ENCODE peak calls at places on chromosomes 3 and 15, in nine cellular contexts. K is GM23248; Y is lung; L is right cardiac atrium; Q is upper lobe of left lung; P is CD8-positive, alpha-beta T cell; U is stomach; H is PC-9; B is spleen. M is an unnamed sample. For H3K9me3 and H3K4me1, the result is how much of the 10 kb centered on the place peaks cover.

GRCh38 chr15:50017522-50017921 is 101.5 kb downstream of the ATP8B4 start:
- DNase-seq in Q (no peak), U (no peak), P (no peak), H (no peak), L (no peak), B (no peak), K (peak), Y (no peak), M (no peak)

GRCh38 chr3:188170461-188171459 is 16.8 kb downstream of the LPP start:
- DNase-seq in P (peak), Y (no peak), H (no peak), L (no peak), B (no peak), Q (no peak), U (no peak), K (no peak), M (no peak)

GRCh38 chr3:123286308-123287023 is 84.7 kb downstream of the SEC22A start:
- DNase-seq in U (no peak), H (peak), K (peak), P (peak), Y (peak), B (no peak), Q (no peak), L (no peak), M (peak)

GRCh38 chr3:5580821-5581220 is 393.3 kb downstream of the EDEM1 start:
- DNase-seq in Y (no peak), P (no peak), Q (no peak), K (no peak), L (no peak), H (no peak), U (no peak), B (no peak), M (no peak)

GRCh38 chr3:25783661-25784512 is 644 bp upstream of the NGLY1 start:
- DNase-seq in K (peak), U (peak), Y (peak), Q (peak), B (peak), L (peak), H (peak), P (no peak), M (peak)

GRCh38 chr15:97200161-97200560 is 760.3 kb upstream of the ARRDC4 start:
- DNase-seq in P (no peak), B (no peak), U (no peak), L (no peak), K (no peak), Q (no peak), Y (no peak), H (no peak), M (no peak)

GRCh38 chr3:106534206-106534605 is 665.4 kb upstream of the CBLB start:
- DNase-seq in L (peak), Y (no peak), B (peak), P (peak), K (peak), U (no peak), H (peak), Q (peak), M (no peak)

GRCh38 chr3:190116551-190117067 is 4.1 kb downstream of the P3H2 start:
- DNase-seq in B (no peak), P (no peak), Q (no peak), H (peak), L (no peak), K (peak), U (no peak), Y (no peak), M (no peak)

GRCh38 chr3:103437850-103438249 is 1003.0 kb downstream of the ZPLD1 start:
- DNase-seq in K (no peak), Y (no peak), B (no peak), Q (no peak), U (no peak), P (no peak), H (no peak), L (no peak), M (no peak)

GRCh38 chr3:130968231-130968630 is 58.4 kb downstream of the ASTE1 start:
- DNase-seq in B (no peak), H (no peak), Q (no peak), K (no peak), U (no peak), P (no peak), Y (no peak), L (no peak), M (no peak)

GRCh38 chr3:112486811-112487505 is 12.3 kb downstream of the BTLA start:
- DNase-seq in B (no peak), L (no peak), K (no peak), Q (no peak), P (no peak), Y (no peak), U (no peak), H (no peak), M (no peak)

GRCh38 chr3:160232014-160232413 is 6.8 kb downstream of the C3orf80 start:
- DNase-seq in B (no peak), K (no peak), Q (no peak), H (no peak), Y (no peak), L (no peak), P (no peak), U (no peak), M (no peak)

GRCh38 chr3:115660646-115661442 is 37.5 kb downstream of the GAP43 start:
- DNase-seq in Q (no peak), U (no peak), P (no peak), H (no peak), L (peak), K (no peak), B (no peak), Y (no peak), M (no peak)

GRCh38 chr3:54046677-54047214 is 75.6 kb upstream of the CACNA2D3 start:
- DNase-seq in Q (no peak), U (peak), H (no peak), P (no peak), B (no peak), K (peak), L (peak), Y (no peak), M (no peak)

GRCh38 chr3:57112206-57112605 is 51.7 kb downstream of the SPATA12 start:
- DNase-seq in H (no peak), Y (no peak), L (no peak), B (no peak), P (no peak), U (no peak), Q (no peak), K (no peak), M (peak)

GRCh38 chr3:99578339-99578970 is 59.9 kb upstream of the COL8A1 start:
- DNase-seq in B (no peak), H (no peak), U (no peak), K (no peak), Q (no peak), L (no peak), P (no peak), Y (no peak), M (no peak)

GRCh38 chr15:33074942-33075341 is 119.6 kb downstream of the FMN1 start:
- DNase-seq in Q (no peak), Y (no peak), L (no peak), H (no peak), U (no peak), P (no peak), K (peak), B (no peak), M (no peak)

GRCh38 chr3:114597012-114597411 is 303.2 kb downstream of the TIGIT start:
- DNase-seq in Y (no peak), H (no peak), L (no peak), U (no peak), P (no peak), Q (no peak), B (no peak), K (peak), M (no peak)

GRCh38 chr3:152121292-152121654 is 147.5 kb upstream of the MBNL1 start:
- DNase-seq in Y (no peak), L (no peak), B (no peak), P (no peak), K (peak), Q (no peak), H (no peak), U (no peak), M (no peak)

DNA sequence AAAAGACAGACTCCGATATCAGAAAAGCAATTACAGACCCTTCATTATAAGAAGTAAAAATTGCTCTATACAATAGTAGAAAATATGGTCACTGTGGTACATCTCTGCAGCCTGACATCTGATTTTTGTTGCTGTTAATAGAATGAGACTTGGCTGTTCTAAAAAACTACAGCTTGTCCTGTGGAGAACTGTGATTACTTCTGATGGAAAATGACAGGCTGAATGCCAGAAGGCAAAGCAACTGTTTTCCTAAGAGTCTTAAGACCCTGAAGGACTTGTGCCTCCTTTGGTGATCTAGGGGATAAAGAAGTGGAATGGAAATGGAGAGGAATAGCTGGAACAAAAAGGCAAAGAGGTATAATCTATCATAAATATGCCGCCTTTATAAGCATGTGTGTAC is 314.9 kb downstream of the BCHE start:
- DNase-seq in K (no peak), Q (no peak), H (no peak), B (no peak), P (no peak), L (no peak), Y (no peak), U (no peak), M (no peak)
- H3K9me3 ChIP-seq in K (under half), Q (under half), H (under half), B (under half), P (under half), L (under half), Y (under half), U (under half), M (under half)

DNA sequence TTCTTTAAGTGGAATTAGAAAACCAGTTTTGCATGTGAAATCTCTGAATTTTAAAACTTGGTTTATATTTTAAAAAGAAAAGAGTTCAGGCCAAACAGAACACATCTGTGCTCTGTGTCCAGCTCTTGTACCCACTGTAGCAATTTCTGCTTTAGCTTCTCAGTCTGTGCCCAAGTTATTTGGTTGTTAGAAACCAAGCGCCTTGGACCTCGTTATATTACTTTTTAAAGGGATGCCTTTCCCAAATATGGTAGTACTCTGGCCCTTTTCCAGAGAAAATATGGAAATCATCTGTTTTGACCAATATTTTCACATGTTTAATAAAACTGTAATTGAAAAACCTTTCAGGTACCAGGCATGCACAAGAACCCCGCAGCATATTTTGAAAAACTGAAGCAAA is 27.3 kb downstream of the TGFBR2 start:
- DNase-seq in Y (no peak), K (no peak), B (no peak), P (no peak), Q (no peak), L (no peak), U (no peak), H (no peak), M (no peak)
- H3K4me1 ChIP-seq in Y (half or more), K (under half), B (half or more), P (half or more), Q (half or more), L (under half), U (under half), H (under half), M (under half)

GRCh38 chr3:1852950-1853349 is 245.7 kb upstream of the CNTN4 start:
- DNase-seq in K (no peak), B (no peak), L (no peak), P (no peak), Y (no peak), Q (no peak), H (no peak), U (no peak), M (no peak)
- H3K9me3 ChIP-seq in K (under half), B (under half), L (under half), P (under half), Y (under half), Q (under half), H (under half), U (under half), M (under half)

DNA sequence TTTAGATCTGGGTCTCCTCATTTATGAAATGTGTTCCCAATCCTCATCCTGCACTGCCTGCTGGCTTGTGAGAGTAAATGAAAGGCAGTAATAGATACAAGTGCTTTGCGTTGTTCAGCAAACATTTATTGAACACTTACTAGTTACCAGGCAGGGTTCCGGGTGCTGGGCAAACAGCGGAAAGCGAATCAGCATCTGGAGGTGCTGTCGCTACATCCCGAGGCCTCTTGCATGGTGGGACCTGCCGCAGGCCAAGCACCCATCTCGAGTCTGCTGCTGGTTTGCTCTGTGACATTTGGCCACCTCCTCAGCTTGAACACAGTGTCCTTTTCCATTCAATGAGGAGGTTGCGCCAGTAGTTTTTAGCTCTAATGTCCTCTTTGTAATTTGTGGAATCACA is 24.8 kb downstream of the TRAK1 start:
- DNase-seq in K (no peak), H (no peak), B (no peak), P (no peak), U (no peak), Q (no peak), Y (no peak), L (no peak), M (no peak)
- H3K4me1 ChIP-seq in K (under half), H (under half), B (under half), P (under half), U (under half), Q (under half), Y (under half), L (under half), M (under half)

GRCh38 chr15:25175033-25175788 is 220.4 kb downstream of the SNRPN start:
- DNase-seq in L (peak), Q (peak), U (peak), Y (peak), B (peak), H (no peak), P (peak), K (no peak), M (no peak)
- H3K9me3 ChIP-seq in L (under half), Q (under half), U (under half), Y (under half), B (half or more), H (under half), P (under half), K (under half), M (under half)

GRCh38 chr3:82954486-82954885 is 1193.0 kb upstream of the GBE1 start:
- DNase-seq in B (no peak), H (no peak), K (no peak), U (no peak), Y (no peak), Q (no peak), L (no peak), P (no peak), M (no peak)

DNA sequence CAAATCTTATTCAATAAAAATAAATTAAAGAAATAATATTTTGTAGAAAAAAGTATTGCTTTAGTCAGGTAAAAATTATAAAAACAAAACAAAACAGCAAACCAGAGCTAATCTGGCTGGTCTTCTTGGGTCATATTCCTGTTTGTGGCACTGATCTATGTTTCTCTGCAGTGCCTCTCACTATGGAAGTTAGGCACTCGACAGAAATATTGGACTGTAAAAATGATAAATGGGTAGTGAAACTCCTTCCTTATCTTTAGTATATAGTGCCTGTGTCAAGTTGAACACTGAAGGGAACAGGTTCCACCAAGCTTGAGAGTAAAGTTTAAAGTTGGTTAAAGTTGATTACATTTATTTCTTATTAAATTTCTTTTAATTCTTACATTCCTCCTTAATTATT is 1195.6 kb upstream of the GBE1 start:
- DNase-seq in U (no peak), B (no peak), K (no peak), Y (no peak), H (no peak), Q (no peak), L (no peak), P (no peak), M (no peak)
- H3K4me1 ChIP-seq in U (under half), B (under half), K (under half), Y (under half), H (under half), Q (under half), L (under half), P (under half), M (under half)

GRCh38 chr15:62262305-62262941 is 97.3 kb upstream of the C2CD4B start:
- DNase-seq in P (no peak), K (no peak), B (no peak), H (no peak), Y (no peak), L (no peak), Q (no peak), U (no peak), M (no peak)
- H3K9me3 ChIP-seq in P (under half), K (under half), B (half or more), H (under half), Y (under half), L (under half), Q (under half), U (under half), M (under half)

GRCh38 chr3:71112576-71112975 is 471.0 kb downstream of the FOXP1 start:
- DNase-seq in L (no peak), Y (no peak), Q (no peak), U (no peak), B (no peak), K (no peak), P (no peak), H (no peak), M (no peak)
- H3K4me1 ChIP-seq in L (under half), Y (under half), Q (under half), U (under half), B (under half), K (under half), P (under half), H (under half), M (under half)

GRCh38 chr3:136914739-136915138 is 43.0 kb upstream of the IL20RB start:
- DNase-seq in Q (no peak), U (no peak), P (no peak), H (no peak), K (no peak), B (no peak), L (no peak), Y (no peak), M (no peak)

GRCh38 chr3:136920904-136921649 is 36.7 kb upstream of the IL20RB start:
- DNase-seq in P (no peak), L (no peak), Q (no peak), Y (no peak), B (no peak), H (no peak), U (no peak), K (no peak), M (no peak)

GRCh38 chr3:136919799-136920580 is 37.8 kb upstream of the IL20RB start:
- DNase-seq in L (no peak), H (no peak), Q (no peak), Y (no peak), B (no peak), P (no peak), U (no peak), K (no peak), M (no peak)

GRCh38 chr3:136913168-136913567 is 44.6 kb upstream of the IL20RB start:
- DNase-seq in H (no peak), P (no peak), Y (no peak), U (no peak), B (no peak), Q (no peak), L (no peak), K (no peak), M (no peak)

DNA sequence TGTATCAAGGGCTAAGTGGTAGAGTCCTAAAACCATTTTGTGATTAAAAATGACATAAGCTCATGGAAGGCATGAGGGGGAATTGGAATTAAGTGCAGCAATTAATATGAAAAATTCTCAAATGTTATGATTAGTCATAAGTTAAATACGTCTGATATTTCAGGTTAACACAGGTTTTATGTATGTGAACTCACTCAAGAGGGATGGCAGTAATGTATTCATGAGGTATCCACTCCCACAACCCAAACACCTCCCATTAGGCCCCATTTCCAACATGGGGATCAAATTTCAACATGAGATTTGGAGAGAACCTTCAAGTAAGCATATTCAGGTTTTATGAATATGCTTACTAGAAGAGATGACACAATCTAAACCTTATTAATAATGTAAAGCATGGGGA is 41.6 kb upstream of the IL20RB start:
- DNase-seq in U (no peak), K (no peak), Y (no peak), B (no peak), L (no peak), P (no peak), Q (no peak), H (no peak), M (no peak)
- H3K9me3 ChIP-seq in U (under half), K (under half), Y (under half), B (under half), L (under half), P (under half), Q (under half), H (under half), M (under half)

M was measured in Karpas-422.